ENCODE peak calls at places on chromosome 22, in four cellular contexts. One of them, this sample, is unnamed.
A peak's percentile ranks its signal among the peaks of the same experiment; 100 is the strongest.

GRCh38 chr22:26169312-26170111 is at the start of gene SEZ6L:
- DNase-seq in nephron progenitor cell: peak; percentile 77
- DNase-seq in Kasumi-1: peak; percentile 8
- DNase-seq in right lobe of liver: peak; percentile 53
- DNase-seq in this sample: peak; percentile 74

GRCh38 chr22:24728790-24729637 is 45.5 kb downstream of the PIWIL3 start:
- DNase-seq in nephron progenitor cell: peak; percentile 16
- DNase-seq in Kasumi-1: peak; percentile 67
- DNase-seq in right lobe of liver: no peak
- DNase-seq in this sample: no peak

GRCh38 chr22:40525250-40525884 is 111.2 kb downstream of the MRTFA start:
- DNase-seq in nephron progenitor cell: peak; percentile 51
- DNase-seq in Kasumi-1: peak; percentile 62
- DNase-seq in right lobe of liver: no peak
- DNase-seq in this sample: peak; percentile 73

GRCh38 chr22:50532353-50532700 is 2.5 kb upstream of the TYMP start:
- DNase-seq in nephron progenitor cell: no peak
- DNase-seq in Kasumi-1: no peak
- DNase-seq in right lobe of liver: no peak
- DNase-seq in this sample: no peak

GRCh38 chr22:38305481-38306448 is 11.5 kb downstream of the CSNK1E start:
- DNase-seq in nephron progenitor cell: peak; percentile 20
- DNase-seq in Kasumi-1: no peak
- DNase-seq in right lobe of liver: no peak
- DNase-seq in this sample: peak; percentile 65

GRCh38 chr22:42202669-42203068 is 67.8 kb downstream of the TCF20 start:
- DNase-seq in nephron progenitor cell: no peak
- DNase-seq in Kasumi-1: peak; percentile 75
- DNase-seq in right lobe of liver: no peak
- DNase-seq in this sample: no peak

GRCh38 chr22:45083659-45084305 is 74.0 kb upstream of the PHF21B start:
- DNase-seq in nephron progenitor cell: no peak
- DNase-seq in Kasumi-1: no peak
- DNase-seq in right lobe of liver: no peak
- DNase-seq in this sample: no peak

GRCh38 chr22:39364646-39365405 is 15.0 kb downstream of the SYNGR1 start:
- DNase-seq in nephron progenitor cell: no peak
- DNase-seq in Kasumi-1: no peak
- DNase-seq in right lobe of liver: no peak
- DNase-seq in this sample: no peak

GRCh38 chr22:36373258-36373579 is 14.5 kb downstream of the MYH9 start:
- DNase-seq in nephron progenitor cell: no peak
- DNase-seq in Kasumi-1: peak; percentile 80
- DNase-seq in right lobe of liver: peak; percentile 72
- DNase-seq in this sample: no peak

GRCh38 chr22:31277741-31278642 is 14.3 kb downstream of the PIK3IP1 start:
- DNase-seq in nephron progenitor cell: no peak
- DNase-seq in Kasumi-1: no peak
- DNase-seq in right lobe of liver: no peak
- DNase-seq in this sample: no peak

GRCh38 chr22:40289991-40290459 is 56.3 kb upstream of the ADSL start:
- DNase-seq in nephron progenitor cell: no peak
- DNase-seq in Kasumi-1: peak; percentile 82
- DNase-seq in right lobe of liver: no peak
- DNase-seq in this sample: peak; percentile 36

GRCh38 chr22:26264162-26264561 is 94.9 kb downstream of the SEZ6L start:
- DNase-seq in nephron progenitor cell: no peak
- DNase-seq in Kasumi-1: no peak
- DNase-seq in right lobe of liver: no peak
- DNase-seq in this sample: no peak

GRCh38 chr22:28833276-28833923 is 33.0 kb upstream of the XBP1 start:
- DNase-seq in nephron progenitor cell: no peak
- DNase-seq in Kasumi-1: no peak
- DNase-seq in right lobe of liver: no peak
- DNase-seq in this sample: no peak

GRCh38 chr22:19972652-19973550 is 31.3 kb upstream of the TXNRD2 start:
- DNase-seq in nephron progenitor cell: no peak
- DNase-seq in Kasumi-1: no peak
- DNase-seq in right lobe of liver: no peak
- DNase-seq in this sample: no peak

GRCh38 chr22:39244073-39244495 is 698 bp downstream of the PDGFB start:
- DNase-seq in nephron progenitor cell: peak; percentile 42
- DNase-seq in Kasumi-1: no peak
- DNase-seq in right lobe of liver: no peak
- DNase-seq in this sample: no peak

GRCh38 chr22:27504854-27505253 is 296.7 kb downstream of the MN1 start:
- DNase-seq in nephron progenitor cell: no peak
- DNase-seq in Kasumi-1: no peak
- DNase-seq in right lobe of liver: no peak
- DNase-seq in this sample: no peak

GRCh38 chr22:50479686-50480085 is 1.7 kb upstream of the ADM2 start:
- DNase-seq in nephron progenitor cell: no peak
- DNase-seq in Kasumi-1: no peak
- DNase-seq in right lobe of liver: no peak
- DNase-seq in this sample: no peak

GRCh38 chr22:32618461-32619140 is 144.0 kb downstream of the FBXO7 start:
- DNase-seq in nephron progenitor cell: no peak
- DNase-seq in Kasumi-1: no peak
- DNase-seq in right lobe of liver: no peak
- DNase-seq in this sample: no peak

GRCh38 chr22:49152146-49152929 is 675.3 kb downstream of the BRD1 start:
- DNase-seq in nephron progenitor cell: peak; percentile 75
- DNase-seq in Kasumi-1: no peak
- DNase-seq in right lobe of liver: no peak
- DNase-seq in this sample: no peak

GRCh38 chr22:43185860-43186261 is 1.1 kb downstream of the TTLL12 start:
- DNase-seq in nephron progenitor cell: peak; percentile 30
- DNase-seq in Kasumi-1: no peak
- DNase-seq in right lobe of liver: peak; percentile 80
- DNase-seq in this sample: no peak

GRCh38 chr22:49508561-49508960 is 319.1 kb downstream of the BRD1 start:
- DNase-seq in nephron progenitor cell: no peak
- DNase-seq in Kasumi-1: no peak
- DNase-seq in right lobe of liver: no peak
- DNase-seq in this sample: no peak

GRCh38 chr22:40819741-40820140 is 595 bp upstream of the SLC25A17 start:
- DNase-seq in nephron progenitor cell: no peak
- DNase-seq in Kasumi-1: peak; percentile 42
- DNase-seq in right lobe of liver: no peak
- DNase-seq in this sample: no peak

GRCh38 chr22:49807780-49808708 is 19.6 kb downstream of the BRD1 start:
- DNase-seq in nephron progenitor cell: no peak
- DNase-seq in Kasumi-1: no peak
- DNase-seq in right lobe of liver: no peak
- DNase-seq in this sample: no peak

GRCh38 chr22:23832226-23833016 is 6.4 kb downstream of the DERL3 start:
- DNase-seq in nephron progenitor cell: no peak
- DNase-seq in Kasumi-1: no peak
- DNase-seq in right lobe of liver: peak; percentile 34
- DNase-seq in this sample: no peak

GRCh38 chr22:20432244-20432686 is 5.4 kb downstream of the SCARF2 start:
- DNase-seq in nephron progenitor cell: no peak
- DNase-seq in Kasumi-1: no peak
- DNase-seq in right lobe of liver: no peak
- DNase-seq in this sample: no peak

GRCh38 chr22:32644252-32645100 is 157.0 kb upstream of the TIMP3 start:
- DNase-seq in nephron progenitor cell: no peak
- DNase-seq in Kasumi-1: peak; percentile 50
- DNase-seq in right lobe of liver: peak; percentile 85
- DNase-seq in this sample: no peak

GRCh38 chr22:20792966-20793332 is 19.0 kb downstream of the SERPIND1 start:
- DNase-seq in nephron progenitor cell: no peak
- DNase-seq in Kasumi-1: no peak
- DNase-seq in right lobe of liver: no peak
- DNase-seq in this sample: no peak

GRCh38 chr22:38109391-38110000 is 988 bp downstream of the BAIAP2L2 start:
- DNase-seq in nephron progenitor cell: no peak
- DNase-seq in Kasumi-1: no peak
- DNase-seq in right lobe of liver: no peak
- DNase-seq in this sample: no peak

GRCh38 chr22:46531776-46532175 is 5.6 kb downstream of the CELSR1 start:
- DNase-seq in nephron progenitor cell: no peak
- DNase-seq in Kasumi-1: no peak
- DNase-seq in right lobe of liver: no peak
- DNase-seq in this sample: no peak

GRCh38 chr22:21443057-21443734 is 24.0 kb upstream of the TMEM191C start:
- DNase-seq in nephron progenitor cell: no peak
- DNase-seq in Kasumi-1: no peak
- DNase-seq in right lobe of liver: no peak
- DNase-seq in this sample: no peak

GRCh38 chr22:44449061-44449682 is 48.9 kb downstream of the RTL6 start:
- DNase-seq in nephron progenitor cell: no peak
- DNase-seq in Kasumi-1: no peak
- DNase-seq in right lobe of liver: no peak
- DNase-seq in this sample: no peak

GRCh38 chr22:43126506-43127165 is 16.1 kb downstream of the BIK start:
- DNase-seq in nephron progenitor cell: no peak
- DNase-seq in Kasumi-1: no peak
- DNase-seq in right lobe of liver: no peak
- DNase-seq in this sample: no peak

This sample was measured in B cell.